ENCODE peak calls at places on chromosome 15, in ten cellular contexts. I is left cardiac atrium; G is pons; D is AG08395; E is GF-D8; H is natural killer cell; O is AG08396; T is activated T-cell treated with anti-CD3 and anti-CD28 coated beads, Interleukin-2, amount 50 U/mL, for 1 hour; K is stomach; Y is CD4-positive, alpha-beta T cell. W is an unnamed sample.

GRCh38 chr15:45604321-45604720 is 17.1 kb downstream of the BLOC1S6 start:
- DNase-seq in I (no peak), G (peak; percentile 52), D (no peak), E (no peak), H (no peak), O (no peak), T (no peak), K (no peak), Y (no peak), W (no peak)

GRCh38 chr15:90519688-90520087 is 10.0 kb upstream of the CRTC3 start:
- DNase-seq in I (no peak), G (no peak), D (no peak), E (no peak), H (no peak), O (peak; percentile 52), T (no peak), K (no peak), Y (no peak), W (no peak)

GRCh38 chr15:82647835-82648256 is 683 bp upstream of the CPEB1 start:
- DNase-seq in I (no peak), G (no peak), D (no peak), E (no peak), H (no peak), O (no peak), T (peak; percentile 59), K (no peak), Y (peak; percentile 44), W (peak; percentile 60)

GRCh38 chr15:62439543-62440016 is 274.5 kb upstream of the C2CD4B start:
- DNase-seq in I (no peak), G (no peak), D (peak; percentile 81), E (no peak), H (no peak), O (peak; percentile 57), T (no peak), K (no peak), Y (no peak), W (no peak)

GRCh38 chr15:70742928-70743327 is 20.4 kb downstream of the UACA start:
- DNase-seq in I (no peak), G (no peak), D (no peak), E (no peak), H (no peak), O (no peak), T (no peak), K (no peak), Y (no peak), W (no peak)

GRCh38 chr15:40010681-40011080 is 28.3 kb downstream of the SRP14 start:
- DNase-seq in I (no peak), G (no peak), D (peak; percentile 90), E (no peak), H (no peak), O (peak; percentile 32), T (no peak), K (no peak), Y (no peak), W (no peak)

GRCh38 chr15:42730135-42730534 is 6.8 kb downstream of the CDAN1 start:
- DNase-seq in I (no peak), G (no peak), D (no peak), E (no peak), H (no peak), O (no peak), T (no peak), K (no peak), Y (no peak), W (no peak)

GRCh38 chr15:91852741-91853500 is 587 bp upstream of the SLCO3A1 start:
- DNase-seq in I (peak; percentile 84), G (peak; percentile 91), D (peak; percentile 87), E (no peak), H (peak; percentile 78), O (peak; percentile 94), T (peak; percentile 89), K (peak; percentile 76), Y (peak; percentile 67), W (peak; percentile 16)

W was measured in WERI-Rb-1.